ENCODE peak calls at places on chromosomes 1 and 21, in nine cellular contexts. One of them, this sample, is unnamed.

GRCh38 chr1:65948609-65949229 is 156.0 kb downstream of the PDE4B start:
- DNase-seq in fibroblast of lung: peak; percentile 97
- DNase-seq in HCT116: peak; percentile 7
- DNase-seq in mammary epithelial cell: no peak
- DNase-seq in H9: no peak
- DNase-seq in GM23338: no peak
- DNase-seq in GM12878: no peak
- DNase-seq in K562: peak; percentile 38
- DNase-seq in IMR-90: peak; percentile 79
- DNase-seq in this sample: no peak

GRCh38 chr1:183234660-183235476 is 48.8 kb downstream of the LAMC2 start:
- DNase-seq in fibroblast of lung: peak; percentile 98
- DNase-seq in HCT116: peak; percentile 62
- DNase-seq in mammary epithelial cell: peak; percentile 99
- DNase-seq in H9: peak; percentile 70
- DNase-seq in GM23338: peak; percentile 88
- DNase-seq in GM12878: no peak
- DNase-seq in K562: peak; percentile 31
- DNase-seq in IMR-90: peak; percentile 98
- DNase-seq in this sample: peak; percentile 10

GRCh38 chr1:201501144-201501543 is 5.8 kb downstream of the CSRP1 start:
- DNase-seq in fibroblast of lung: peak; percentile 69
- DNase-seq in HCT116: no peak
- DNase-seq in mammary epithelial cell: no peak
- DNase-seq in H9: no peak
- DNase-seq in GM23338: no peak
- DNase-seq in GM12878: no peak
- DNase-seq in K562: no peak
- DNase-seq in IMR-90: peak; percentile 85
- DNase-seq in this sample: no peak

GRCh38 chr1:223346311-223346710 is 17.7 kb downstream of the SUSD4 start:
- DNase-seq in fibroblast of lung: no peak
- DNase-seq in HCT116: no peak
- DNase-seq in mammary epithelial cell: no peak
- DNase-seq in H9: no peak
- DNase-seq in GM23338: no peak
- DNase-seq in GM12878: no peak
- DNase-seq in K562: no peak
- DNase-seq in IMR-90: no peak
- DNase-seq in this sample: no peak

GRCh38 chr1:167059045-167059728 is 31.0 kb downstream of the GPA33 start:
- DNase-seq in fibroblast of lung: peak; percentile 63
- DNase-seq in HCT116: peak; percentile 52
- DNase-seq in mammary epithelial cell: peak; percentile 37
- DNase-seq in H9: peak; percentile 83
- DNase-seq in GM23338: peak; percentile 90
- DNase-seq in GM12878: no peak
- DNase-seq in K562: peak; percentile 85
- DNase-seq in IMR-90: peak; percentile 45
- DNase-seq in this sample: peak; percentile 84

GRCh38 chr1:62849031-62849430 is 65.1 kb downstream of the ATG4C start:
- DNase-seq in fibroblast of lung: no peak
- DNase-seq in HCT116: no peak
- DNase-seq in mammary epithelial cell: no peak
- DNase-seq in H9: no peak
- DNase-seq in GM23338: peak; percentile 54
- DNase-seq in GM12878: no peak
- DNase-seq in K562: peak; percentile 3
- DNase-seq in IMR-90: no peak
- DNase-seq in this sample: no peak

GRCh38 chr1:84506729-84507453 is 510 bp upstream of the GNG5 start:
- DNase-seq in fibroblast of lung: no peak
- DNase-seq in HCT116: no peak
- DNase-seq in mammary epithelial cell: no peak
- DNase-seq in H9: no peak
- DNase-seq in GM23338: peak; percentile 79
- DNase-seq in GM12878: no peak
- DNase-seq in K562: peak; percentile 6
- DNase-seq in IMR-90: no peak
- DNase-seq in this sample: no peak

GRCh38 chr1:112841825-112842224 is 114.2 kb downstream of the SLC16A1 start:
- DNase-seq in fibroblast of lung: no peak
- DNase-seq in HCT116: no peak
- DNase-seq in mammary epithelial cell: no peak
- DNase-seq in H9: no peak
- DNase-seq in GM23338: no peak
- DNase-seq in GM12878: peak; percentile 37
- DNase-seq in K562: no peak
- DNase-seq in IMR-90: no peak
- DNase-seq in this sample: no peak

GRCh38 chr1:193402977-193403376 is 216.6 kb upstream of the B3GALT2 start:
- DNase-seq in fibroblast of lung: no peak
- DNase-seq in HCT116: no peak
- DNase-seq in mammary epithelial cell: no peak
- DNase-seq in H9: no peak
- DNase-seq in GM23338: no peak
- DNase-seq in GM12878: no peak
- DNase-seq in K562: no peak
- DNase-seq in IMR-90: no peak
- DNase-seq in this sample: no peak

GRCh38 chr21:32584472-32584871 is 851 bp downstream of the TCP10L start:
- DNase-seq in fibroblast of lung: no peak
- DNase-seq in HCT116: no peak
- DNase-seq in mammary epithelial cell: no peak
- DNase-seq in H9: no peak
- DNase-seq in GM23338: no peak
- DNase-seq in GM12878: no peak
- DNase-seq in K562: no peak
- DNase-seq in IMR-90: no peak
- DNase-seq in this sample: no peak

GRCh38 chr1:201740609-201741231 is 88.2 kb upstream of the IPO9 start:
- DNase-seq in fibroblast of lung: no peak
- DNase-seq in HCT116: no peak
- DNase-seq in mammary epithelial cell: no peak
- DNase-seq in H9: no peak
- DNase-seq in GM23338: peak; percentile 69
- DNase-seq in GM12878: no peak
- DNase-seq in K562: no peak
- DNase-seq in IMR-90: no peak
- DNase-seq in this sample: no peak

GRCh38 chr1:3000671-3001470 is 20.4 kb upstream of the ACTRT2 start:
- DNase-seq in fibroblast of lung: no peak
- DNase-seq in HCT116: no peak
- DNase-seq in mammary epithelial cell: no peak
- DNase-seq in H9: no peak
- DNase-seq in GM23338: no peak
- DNase-seq in GM12878: no peak
- DNase-seq in K562: no peak
- DNase-seq in IMR-90: no peak
- DNase-seq in this sample: no peak

GRCh38 chr1:3003039-3003940 is 18.0 kb upstream of the ACTRT2 start:
- DNase-seq in fibroblast of lung: no peak
- DNase-seq in HCT116: no peak
- DNase-seq in mammary epithelial cell: no peak
- DNase-seq in H9: no peak
- DNase-seq in GM23338: no peak
- DNase-seq in GM12878: no peak
- DNase-seq in K562: no peak
- DNase-seq in IMR-90: no peak
- DNase-seq in this sample: no peak

GRCh38 chr1:3000214-3000613 is 21.1 kb upstream of the ACTRT2 start:
- DNase-seq in fibroblast of lung: no peak
- DNase-seq in HCT116: no peak
- DNase-seq in mammary epithelial cell: no peak
- DNase-seq in H9: no peak
- DNase-seq in GM23338: no peak
- DNase-seq in GM12878: no peak
- DNase-seq in K562: no peak
- DNase-seq in IMR-90: no peak
- DNase-seq in this sample: no peak

GRCh38 chr1:3002349-3003038 is 18.8 kb upstream of the ACTRT2 start:
- DNase-seq in fibroblast of lung: no peak
- DNase-seq in HCT116: no peak
- DNase-seq in mammary epithelial cell: no peak
- DNase-seq in H9: no peak
- DNase-seq in GM23338: no peak
- DNase-seq in GM12878: no peak
- DNase-seq in K562: no peak
- DNase-seq in IMR-90: no peak
- DNase-seq in this sample: no peak

DNA sequence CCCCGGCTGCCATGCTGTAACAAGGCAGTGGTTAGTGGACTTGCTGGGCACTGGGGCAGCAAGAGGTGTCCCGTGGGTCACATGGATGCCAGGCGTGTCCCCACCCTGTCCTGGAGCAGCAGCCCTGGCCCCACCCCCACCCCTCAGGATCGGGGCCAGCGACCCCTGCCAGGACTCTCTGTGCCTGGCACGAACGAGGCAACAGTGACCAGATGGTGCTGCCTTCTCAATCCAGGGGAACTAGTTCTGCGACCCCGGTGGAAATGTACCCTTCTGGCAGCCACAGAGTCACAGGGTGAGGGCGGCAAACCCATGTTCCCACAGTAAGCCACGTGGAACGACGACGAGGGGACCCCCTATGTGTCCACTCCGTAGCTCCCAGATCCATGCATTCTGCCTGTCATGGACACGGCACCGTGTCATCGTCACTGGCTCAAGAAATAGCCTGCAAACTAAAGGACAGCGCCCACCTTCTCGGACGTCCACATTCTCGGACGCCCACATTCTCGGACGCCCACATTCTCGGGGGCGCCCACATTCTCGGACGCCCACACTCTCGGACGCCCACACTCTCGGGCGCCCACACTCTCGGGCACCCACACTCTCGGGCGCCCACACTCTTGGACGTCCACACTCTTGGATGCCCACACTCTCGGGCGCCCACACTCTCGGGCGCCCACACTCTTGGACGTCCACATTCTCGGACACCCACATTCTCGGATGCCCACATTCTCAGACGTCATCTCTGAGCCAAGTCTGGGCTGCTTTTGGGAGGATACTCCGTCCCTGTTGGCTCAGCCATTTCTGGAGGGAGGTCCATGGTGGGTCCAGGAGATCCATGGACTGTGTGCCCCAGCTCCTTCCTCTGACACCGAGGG is 19.6 kb upstream of the ACTRT2 start:
- DNase-seq in fibroblast of lung: no peak
- DNase-seq in HCT116: no peak
- DNase-seq in mammary epithelial cell: no peak
- DNase-seq in H9: no peak
- DNase-seq in GM23338: no peak
- DNase-seq in GM12878: no peak
- DNase-seq in K562: no peak
- DNase-seq in IMR-90: no peak
- DNase-seq in this sample: no peak
- H3K27me3 ChIP-seq in fibroblast of lung: no peaks in the 10 kb centered on the region
- H3K27me3 ChIP-seq in HCT116: peaks cover 32% of the 10 kb centered on the region
- H3K27me3 ChIP-seq in mammary epithelial cell: no peaks in the 10 kb centered on the region
- H3K27me3 ChIP-seq in H9: no peaks in the 10 kb centered on the region
- H3K27me3 ChIP-seq in GM23338: no peaks in the 10 kb centered on the region
- H3K27me3 ChIP-seq in GM12878: no peaks in the 10 kb centered on the region
- H3K27me3 ChIP-seq in K562: peaks cover 14% of the 10 kb centered on the region
- H3K27me3 ChIP-seq in IMR-90: no peaks in the 10 kb centered on the region
- H3K27me3 ChIP-seq in this sample: no peaks in the 10 kb centered on the region

GRCh38 chr1:35935989-35936388 is 5.1 kb downstream of the AGO3 start:
- DNase-seq in fibroblast of lung: no peak
- DNase-seq in HCT116: no peak
- DNase-seq in mammary epithelial cell: no peak
- DNase-seq in H9: no peak
- DNase-seq in GM23338: no peak
- DNase-seq in GM12878: peak; percentile 26
- DNase-seq in K562: no peak
- DNase-seq in IMR-90: no peak
- DNase-seq in this sample: no peak
- H3K4me2 ChIP-seq in fibroblast of lung: no peak overlapping the region
- H3K4me2 ChIP-seq in HCT116: no peak overlapping the region
- H3K4me2 ChIP-seq in mammary epithelial cell: no peak overlapping the region
- H3K4me2 ChIP-seq in H9: no peak overlapping the region
- H3K4me2 ChIP-seq in GM23338: peak overlapping the region; percentile 53
- H3K4me2 ChIP-seq in GM12878: peak overlapping the region; percentile 28
- H3K4me2 ChIP-seq in K562: no peak overlapping the region
- H3K4me2 ChIP-seq in IMR-90: peak overlapping the region; percentile 29
- H3K4me2 ChIP-seq in this sample: no peak overlapping the region

GRCh38 chr1:165697881-165698842 is at the start of gene ALDH9A1:
- DNase-seq in fibroblast of lung: peak; percentile 80
- DNase-seq in HCT116: peak; percentile 65
- DNase-seq in mammary epithelial cell: peak; percentile 80
- DNase-seq in H9: peak; percentile 95
- DNase-seq in GM23338: peak; percentile 92
- DNase-seq in GM12878: peak; percentile 41
- DNase-seq in K562: peak; percentile 94
- DNase-seq in IMR-90: peak; percentile 76
- DNase-seq in this sample: peak; percentile 94
- TF ChIP-seq CTCF in fibroblast of lung: peak; percentile 12
- TF ChIP-seq CTCF in HCT116: peak; percentile 45
- TF ChIP-seq CTCF in mammary epithelial cell: peak; percentile 34
- TF ChIP-seq CTCF in H9: peak; percentile 57
- TF ChIP-seq CTCF in GM23338: peak; percentile 60
- TF ChIP-seq CTCF in GM12878: peak; percentile 19
- TF ChIP-seq CTCF in K562: peak; percentile 47
- TF ChIP-seq CTCF in IMR-90: peak; percentile 23
- TF ChIP-seq CTCF in this sample: peak; percentile 60

GRCh38 chr1:29593601-29594382 is 357.5 kb downstream of the PTPRU start:
- DNase-seq in fibroblast of lung: no peak
- DNase-seq in HCT116: no peak
- DNase-seq in mammary epithelial cell: peak; percentile 33
- DNase-seq in H9: no peak
- DNase-seq in GM23338: no peak
- DNase-seq in GM12878: no peak
- DNase-seq in K562: no peak
- DNase-seq in IMR-90: no peak
- DNase-seq in this sample: no peak
- H3K27me3 ChIP-seq in fibroblast of lung: no peaks in the 10 kb centered on the region
- H3K27me3 ChIP-seq in HCT116: no peaks in the 10 kb centered on the region
- H3K27me3 ChIP-seq in mammary epithelial cell: no peaks in the 10 kb centered on the region
- H3K27me3 ChIP-seq in H9: no peaks in the 10 kb centered on the region
- H3K27me3 ChIP-seq in GM23338: no peaks in the 10 kb centered on the region
- H3K27me3 ChIP-seq in GM12878: no peaks in the 10 kb centered on the region
- H3K27me3 ChIP-seq in K562: no peaks in the 10 kb centered on the region
- H3K27me3 ChIP-seq in IMR-90: no peaks in the 10 kb centered on the region
- H3K27me3 ChIP-seq in this sample: no peaks in the 10 kb centered on the region

GRCh38 chr1:221097479-221098281 is 218.4 kb downstream of the HLX start:
- DNase-seq in fibroblast of lung: peak; percentile 94
- DNase-seq in HCT116: no peak
- DNase-seq in mammary epithelial cell: peak; percentile 30
- DNase-seq in H9: no peak
- DNase-seq in GM23338: no peak
- DNase-seq in GM12878: no peak
- DNase-seq in K562: no peak
- DNase-seq in IMR-90: peak; percentile 88
- DNase-seq in this sample: no peak
- H3K4me2 ChIP-seq in fibroblast of lung: no peak overlapping the region
- H3K4me2 ChIP-seq in HCT116: no peak overlapping the region
- H3K4me2 ChIP-seq in mammary epithelial cell: no peak overlapping the region
- H3K4me2 ChIP-seq in H9: no peak overlapping the region
- H3K4me2 ChIP-seq in GM23338: no peak overlapping the region
- H3K4me2 ChIP-seq in GM12878: no peak overlapping the region
- H3K4me2 ChIP-seq in K562: no peak overlapping the region
- H3K4me2 ChIP-seq in IMR-90: no peak overlapping the region
- H3K4me2 ChIP-seq in this sample: no peak overlapping the region

This sample was measured in DND-41.